ENCODE peak calls at places on chromosomes 5 and 9, in eight cellular contexts. One of them, this sample, is unnamed.
A peak's percentile ranks its signal among the peaks of the same experiment; 100 is the strongest.

GRCh38 chr9:122201641-122202040 is 27.1 kb downstream of the LHX6 start:
- DNase-seq in HTR-8/SVneo: no peak
- DNase-seq in T-helper 2 cell treated with Interferon-gamma antibody and Interleukin-4, amounts not matched to agents 5 μg/mL and 100 μg/mL, for 36 hours: no peak
- DNase-seq in fibroblast of lung: peak; percentile 63
- DNase-seq in NCI-H2171 treated with DMSO at 0.1 percent for 48 hours: no peak
- DNase-seq in HT-29: no peak
- DNase-seq in NCI-H524: no peak
- DNase-seq in T-helper 1 cell: no peak
- DNase-seq in this sample: peak; percentile 27

GRCh38 chr5:431001-431710 is 11.8 kb upstream of the EXOC3 start:
- DNase-seq in HTR-8/SVneo: peak; percentile 80
- DNase-seq in T-helper 2 cell treated with Interferon-gamma antibody and Interleukin-4, amounts not matched to agents 5 μg/mL and 100 μg/mL, for 36 hours: no peak
- DNase-seq in fibroblast of lung: no peak
- DNase-seq in NCI-H2171 treated with DMSO at 0.1 percent for 48 hours: peak; percentile 58
- DNase-seq in HT-29: peak; percentile 96
- DNase-seq in NCI-H524: peak; percentile 45
- DNase-seq in T-helper 1 cell: no peak
- DNase-seq in this sample: peak; percentile 16

GRCh38 chr5:151219789-151220188 is 4.1 kb downstream of the CCDC69 start:
- DNase-seq in HTR-8/SVneo: no peak
- DNase-seq in T-helper 2 cell treated with Interferon-gamma antibody and Interleukin-4, amounts not matched to agents 5 μg/mL and 100 μg/mL, for 36 hours: no peak
- DNase-seq in fibroblast of lung: no peak
- DNase-seq in NCI-H2171 treated with DMSO at 0.1 percent for 48 hours: no peak
- DNase-seq in HT-29: no peak
- DNase-seq in NCI-H524: no peak
- DNase-seq in T-helper 1 cell: no peak
- DNase-seq in this sample: no peak

GRCh38 chr5:7422262-7422661 is 26.3 kb downstream of the ADCY2 start:
- DNase-seq in HTR-8/SVneo: no peak
- DNase-seq in T-helper 2 cell treated with Interferon-gamma antibody and Interleukin-4, amounts not matched to agents 5 μg/mL and 100 μg/mL, for 36 hours: no peak
- DNase-seq in fibroblast of lung: peak; percentile 63
- DNase-seq in NCI-H2171 treated with DMSO at 0.1 percent for 48 hours: no peak
- DNase-seq in HT-29: no peak
- DNase-seq in NCI-H524: no peak
- DNase-seq in T-helper 1 cell: no peak
- DNase-seq in this sample: no peak

GRCh38 chr9:131668439-131669233 is 71.2 kb downstream of the RAPGEF1 start:
- DNase-seq in HTR-8/SVneo: no peak
- DNase-seq in T-helper 2 cell treated with Interferon-gamma antibody and Interleukin-4, amounts not matched to agents 5 μg/mL and 100 μg/mL, for 36 hours: peak; percentile 78
- DNase-seq in fibroblast of lung: peak; percentile 88
- DNase-seq in NCI-H2171 treated with DMSO at 0.1 percent for 48 hours: peak; percentile 70
- DNase-seq in HT-29: no peak
- DNase-seq in NCI-H524: no peak
- DNase-seq in T-helper 1 cell: peak; percentile 55
- DNase-seq in this sample: peak; percentile 70

GRCh38 chr9:32844259-32844658 is 60.9 kb downstream of the TMEM215 start:
- DNase-seq in HTR-8/SVneo: no peak
- DNase-seq in T-helper 2 cell treated with Interferon-gamma antibody and Interleukin-4, amounts not matched to agents 5 μg/mL and 100 μg/mL, for 36 hours: no peak
- DNase-seq in fibroblast of lung: no peak
- DNase-seq in NCI-H2171 treated with DMSO at 0.1 percent for 48 hours: no peak
- DNase-seq in HT-29: no peak
- DNase-seq in NCI-H524: no peak
- DNase-seq in T-helper 1 cell: no peak
- DNase-seq in this sample: no peak

GRCh38 chr5:139903805-139904565 is 108.4 kb downstream of the PSD2 start:
- DNase-seq in HTR-8/SVneo: no peak
- DNase-seq in T-helper 2 cell treated with Interferon-gamma antibody and Interleukin-4, amounts not matched to agents 5 μg/mL and 100 μg/mL, for 36 hours: no peak
- DNase-seq in fibroblast of lung: no peak
- DNase-seq in NCI-H2171 treated with DMSO at 0.1 percent for 48 hours: peak; percentile 45
- DNase-seq in HT-29: no peak
- DNase-seq in NCI-H524: peak; percentile 8
- DNase-seq in T-helper 1 cell: no peak
- DNase-seq in this sample: no peak

GRCh38 chr9:133421615-133422542 is at the start of gene ADAMTS13:
- DNase-seq in HTR-8/SVneo: no peak
- DNase-seq in T-helper 2 cell treated with Interferon-gamma antibody and Interleukin-4, amounts not matched to agents 5 μg/mL and 100 μg/mL, for 36 hours: peak; percentile 59
- DNase-seq in fibroblast of lung: no peak
- DNase-seq in NCI-H2171 treated with DMSO at 0.1 percent for 48 hours: no peak
- DNase-seq in HT-29: no peak
- DNase-seq in NCI-H524: no peak
- DNase-seq in T-helper 1 cell: no peak
- DNase-seq in this sample: peak; percentile 40

GRCh38 chr9:133647148-133647547 is 11.0 kb downstream of the DBH start:
- DNase-seq in HTR-8/SVneo: no peak
- DNase-seq in T-helper 2 cell treated with Interferon-gamma antibody and Interleukin-4, amounts not matched to agents 5 μg/mL and 100 μg/mL, for 36 hours: no peak
- DNase-seq in fibroblast of lung: no peak
- DNase-seq in NCI-H2171 treated with DMSO at 0.1 percent for 48 hours: no peak
- DNase-seq in HT-29: no peak
- DNase-seq in NCI-H524: no peak
- DNase-seq in T-helper 1 cell: no peak
- DNase-seq in this sample: no peak

GRCh38 chr9:92097997-92098482 is 17.2 kb downstream of the SPTLC1 start:
- DNase-seq in HTR-8/SVneo: no peak
- DNase-seq in T-helper 2 cell treated with Interferon-gamma antibody and Interleukin-4, amounts not matched to agents 5 μg/mL and 100 μg/mL, for 36 hours: peak; percentile 67
- DNase-seq in fibroblast of lung: peak; percentile 81
- DNase-seq in NCI-H2171 treated with DMSO at 0.1 percent for 48 hours: no peak
- DNase-seq in HT-29: peak; percentile 83
- DNase-seq in NCI-H524: no peak
- DNase-seq in T-helper 1 cell: peak; percentile 21
- DNase-seq in this sample: peak; percentile 94

GRCh38 chr9:127790094-127790855 is 4.4 kb downstream of the CDK9 start:
- DNase-seq in HTR-8/SVneo: no peak
- DNase-seq in T-helper 2 cell treated with Interferon-gamma antibody and Interleukin-4, amounts not matched to agents 5 μg/mL and 100 μg/mL, for 36 hours: no peak
- DNase-seq in fibroblast of lung: no peak
- DNase-seq in NCI-H2171 treated with DMSO at 0.1 percent for 48 hours: no peak
- DNase-seq in HT-29: no peak
- DNase-seq in NCI-H524: no peak
- DNase-seq in T-helper 1 cell: no peak
- DNase-seq in this sample: no peak

GRCh38 chr9:14356376-14356775 is 42.4 kb upstream of the NFIB start:
- DNase-seq in HTR-8/SVneo: no peak
- DNase-seq in T-helper 2 cell treated with Interferon-gamma antibody and Interleukin-4, amounts not matched to agents 5 μg/mL and 100 μg/mL, for 36 hours: no peak
- DNase-seq in fibroblast of lung: no peak
- DNase-seq in NCI-H2171 treated with DMSO at 0.1 percent for 48 hours: no peak
- DNase-seq in HT-29: no peak
- DNase-seq in NCI-H524: no peak
- DNase-seq in T-helper 1 cell: no peak
- DNase-seq in this sample: no peak

GRCh38 chr5:158925314-158925713 is 174.4 kb downstream of the EBF1 start:
- DNase-seq in HTR-8/SVneo: no peak
- DNase-seq in T-helper 2 cell treated with Interferon-gamma antibody and Interleukin-4, amounts not matched to agents 5 μg/mL and 100 μg/mL, for 36 hours: no peak
- DNase-seq in fibroblast of lung: no peak
- DNase-seq in NCI-H2171 treated with DMSO at 0.1 percent for 48 hours: no peak
- DNase-seq in HT-29: no peak
- DNase-seq in NCI-H524: no peak
- DNase-seq in T-helper 1 cell: no peak
- DNase-seq in this sample: no peak

GRCh38 chr5:15794117-15794985 is 294.4 kb downstream of the FBXL7 start:
- DNase-seq in HTR-8/SVneo: no peak
- DNase-seq in T-helper 2 cell treated with Interferon-gamma antibody and Interleukin-4, amounts not matched to agents 5 μg/mL and 100 μg/mL, for 36 hours: no peak
- DNase-seq in fibroblast of lung: peak; percentile 23
- DNase-seq in NCI-H2171 treated with DMSO at 0.1 percent for 48 hours: no peak
- DNase-seq in HT-29: peak; percentile 2
- DNase-seq in NCI-H524: no peak
- DNase-seq in T-helper 1 cell: no peak
- DNase-seq in this sample: no peak

GRCh38 chr9:113886471-113886870 is 10.4 kb downstream of the ZNF618 start:
- DNase-seq in HTR-8/SVneo: no peak
- DNase-seq in T-helper 2 cell treated with Interferon-gamma antibody and Interleukin-4, amounts not matched to agents 5 μg/mL and 100 μg/mL, for 36 hours: no peak
- DNase-seq in fibroblast of lung: no peak
- DNase-seq in NCI-H2171 treated with DMSO at 0.1 percent for 48 hours: no peak
- DNase-seq in HT-29: no peak
- DNase-seq in NCI-H524: no peak
- DNase-seq in T-helper 1 cell: no peak
- DNase-seq in this sample: no peak

GRCh38 chr5:90161399-90161798 is 248.2 kb downstream of the CETN3 start:
- DNase-seq in HTR-8/SVneo: peak; percentile 9
- DNase-seq in T-helper 2 cell treated with Interferon-gamma antibody and Interleukin-4, amounts not matched to agents 5 μg/mL and 100 μg/mL, for 36 hours: no peak
- DNase-seq in fibroblast of lung: peak; percentile 40
- DNase-seq in NCI-H2171 treated with DMSO at 0.1 percent for 48 hours: no peak
- DNase-seq in HT-29: peak; percentile 55
- DNase-seq in NCI-H524: no peak
- DNase-seq in T-helper 1 cell: no peak
- DNase-seq in this sample: peak; percentile 72

GRCh38 chr5:149610583-149611250 is 29.4 kb downstream of the ARHGEF37 start:
- DNase-seq in HTR-8/SVneo: no peak
- DNase-seq in T-helper 2 cell treated with Interferon-gamma antibody and Interleukin-4, amounts not matched to agents 5 μg/mL and 100 μg/mL, for 36 hours: no peak
- DNase-seq in fibroblast of lung: no peak
- DNase-seq in NCI-H2171 treated with DMSO at 0.1 percent for 48 hours: no peak
- DNase-seq in HT-29: no peak
- DNase-seq in NCI-H524: no peak
- DNase-seq in T-helper 1 cell: no peak
- DNase-seq in this sample: no peak

GRCh38 chr5:14086261-14086660 is 56.9 kb upstream of the TRIO start:
- DNase-seq in HTR-8/SVneo: no peak
- DNase-seq in T-helper 2 cell treated with Interferon-gamma antibody and Interleukin-4, amounts not matched to agents 5 μg/mL and 100 μg/mL, for 36 hours: no peak
- DNase-seq in fibroblast of lung: peak; percentile 53
- DNase-seq in NCI-H2171 treated with DMSO at 0.1 percent for 48 hours: no peak
- DNase-seq in HT-29: no peak
- DNase-seq in NCI-H524: no peak
- DNase-seq in T-helper 1 cell: no peak
- DNase-seq in this sample: no peak

GRCh38 chr5:78527054-78527884 is 121.3 kb downstream of the LHFPL2 start:
- DNase-seq in HTR-8/SVneo: no peak
- DNase-seq in T-helper 2 cell treated with Interferon-gamma antibody and Interleukin-4, amounts not matched to agents 5 μg/mL and 100 μg/mL, for 36 hours: no peak
- DNase-seq in fibroblast of lung: peak; percentile 97
- DNase-seq in NCI-H2171 treated with DMSO at 0.1 percent for 48 hours: no peak
- DNase-seq in HT-29: no peak
- DNase-seq in NCI-H524: no peak
- DNase-seq in T-helper 1 cell: no peak
- DNase-seq in this sample: peak; percentile 86

GRCh38 chr9:93826209-93826608 is 128.9 kb downstream of the BARX1 start:
- DNase-seq in HTR-8/SVneo: no peak
- DNase-seq in T-helper 2 cell treated with Interferon-gamma antibody and Interleukin-4, amounts not matched to agents 5 μg/mL and 100 μg/mL, for 36 hours: peak; percentile 16
- DNase-seq in fibroblast of lung: no peak
- DNase-seq in NCI-H2171 treated with DMSO at 0.1 percent for 48 hours: no peak
- DNase-seq in HT-29: no peak
- DNase-seq in NCI-H524: no peak
- DNase-seq in T-helper 1 cell: peak; percentile 34
- DNase-seq in this sample: no peak

GRCh38 chr5:79771387-79771786 is 81.8 kb downstream of the CMYA5 start:
- DNase-seq in HTR-8/SVneo: no peak
- DNase-seq in T-helper 2 cell treated with Interferon-gamma antibody and Interleukin-4, amounts not matched to agents 5 μg/mL and 100 μg/mL, for 36 hours: no peak
- DNase-seq in fibroblast of lung: peak; percentile 89
- DNase-seq in NCI-H2171 treated with DMSO at 0.1 percent for 48 hours: no peak
- DNase-seq in HT-29: no peak
- DNase-seq in NCI-H524: no peak
- DNase-seq in T-helper 1 cell: no peak
- DNase-seq in this sample: peak; percentile 76

GRCh38 chr9:28801144-28801799 is 1228.0 kb upstream of the C9orf72 start:
- DNase-seq in HTR-8/SVneo: no peak
- DNase-seq in T-helper 2 cell treated with Interferon-gamma antibody and Interleukin-4, amounts not matched to agents 5 μg/mL and 100 μg/mL, for 36 hours: no peak
- DNase-seq in fibroblast of lung: peak; percentile 38
- DNase-seq in NCI-H2171 treated with DMSO at 0.1 percent for 48 hours: peak; percentile 46
- DNase-seq in HT-29: no peak
- DNase-seq in NCI-H524: no peak
- DNase-seq in T-helper 1 cell: no peak
- DNase-seq in this sample: peak; percentile 33

GRCh38 chr9:112479221-112479620 is 7.4 kb upstream of the KIAA1958 start:
- DNase-seq in HTR-8/SVneo: no peak
- DNase-seq in T-helper 2 cell treated with Interferon-gamma antibody and Interleukin-4, amounts not matched to agents 5 μg/mL and 100 μg/mL, for 36 hours: no peak
- DNase-seq in fibroblast of lung: no peak
- DNase-seq in NCI-H2171 treated with DMSO at 0.1 percent for 48 hours: no peak
- DNase-seq in HT-29: no peak
- DNase-seq in NCI-H524: no peak
- DNase-seq in T-helper 1 cell: no peak
- DNase-seq in this sample: no peak

GRCh38 chr9:18743421-18743820 is 269.5 kb downstream of the ADAMTSL1 start:
- DNase-seq in HTR-8/SVneo: no peak
- DNase-seq in T-helper 2 cell treated with Interferon-gamma antibody and Interleukin-4, amounts not matched to agents 5 μg/mL and 100 μg/mL, for 36 hours: no peak
- DNase-seq in fibroblast of lung: peak; percentile 9
- DNase-seq in NCI-H2171 treated with DMSO at 0.1 percent for 48 hours: no peak
- DNase-seq in HT-29: no peak
- DNase-seq in NCI-H524: no peak
- DNase-seq in T-helper 1 cell: no peak
- DNase-seq in this sample: no peak

GRCh38 chr5:35214051-35214450 is 16.2 kb downstream of the PRLR start:
- DNase-seq in HTR-8/SVneo: no peak
- DNase-seq in T-helper 2 cell treated with Interferon-gamma antibody and Interleukin-4, amounts not matched to agents 5 μg/mL and 100 μg/mL, for 36 hours: no peak
- DNase-seq in fibroblast of lung: no peak
- DNase-seq in NCI-H2171 treated with DMSO at 0.1 percent for 48 hours: no peak
- DNase-seq in HT-29: no peak
- DNase-seq in NCI-H524: no peak
- DNase-seq in T-helper 1 cell: no peak
- DNase-seq in this sample: no peak

GRCh38 chr9:89993678-89994630 is 389.1 kb downstream of the GADD45G start:
- DNase-seq in HTR-8/SVneo: no peak
- DNase-seq in T-helper 2 cell treated with Interferon-gamma antibody and Interleukin-4, amounts not matched to agents 5 μg/mL and 100 μg/mL, for 36 hours: no peak
- DNase-seq in fibroblast of lung: no peak
- DNase-seq in NCI-H2171 treated with DMSO at 0.1 percent for 48 hours: peak; percentile 39
- DNase-seq in HT-29: no peak
- DNase-seq in NCI-H524: no peak
- DNase-seq in T-helper 1 cell: no peak
- DNase-seq in this sample: peak; percentile 73

GRCh38 chr5:150114773-150115408 is 28.5 kb upstream of the CSF1R start:
- DNase-seq in HTR-8/SVneo: no peak
- DNase-seq in T-helper 2 cell treated with Interferon-gamma antibody and Interleukin-4, amounts not matched to agents 5 μg/mL and 100 μg/mL, for 36 hours: no peak
- DNase-seq in fibroblast of lung: no peak
- DNase-seq in NCI-H2171 treated with DMSO at 0.1 percent for 48 hours: no peak
- DNase-seq in HT-29: no peak
- DNase-seq in NCI-H524: no peak
- DNase-seq in T-helper 1 cell: no peak
- DNase-seq in this sample: no peak

This sample was measured in A172.